ENCODE peak calls at places on chromosomes 4 and X, in five cellular contexts. J is astrocyte, K is fibroblast of lung, L is lower lobe of right lung, B is pancreas. P is an unnamed sample. For H3K9me3, the result is how much of the 10 kb centered on the place peaks cover.

GRCh38 chr4:52640808-52641595 is 18.1 kb downstream of the USP46 start:
- DNase-seq in J (peak), K (peak), L (no peak), B (no peak), P (no peak)

GRCh38 chrX:13050151-13050550 is 5.7 kb upstream of the FAM9C start:
- DNase-seq in J (no peak), K (no peak), L (no peak), B (no peak), P (no peak)

GRCh38 chr4:48968814-48969213 is 17.3 kb upstream of the CWH43 start:
- DNase-seq in J (peak), K (peak), L (no peak), B (no peak), P (no peak)

GRCh38 chrX:39654952-39655351 is 442.8 kb downstream of the BCOR start:
- DNase-seq in J (no peak), K (no peak), L (no peak), B (no peak), P (no peak)

GRCh38 chr4:65482410-65482809 is 187.9 kb downstream of the EPHA5 start:
- DNase-seq in J (peak), K (peak), L (no peak), B (no peak), P (no peak)

GRCh38 chrX:21723097-21723496 is 34.8 kb downstream of the SMPX start:
- DNase-seq in J (no peak), K (peak), L (no peak), B (no peak), P (no peak)

GRCh38 chr4:101127176-101127790 is 220.0 kb downstream of the PPP3CA start:
- DNase-seq in J (no peak), K (peak), L (no peak), B (no peak), P (no peak)

GRCh38 chr4:94621491-94622080 is 136.2 kb upstream of the BMPR1B start:
- DNase-seq in J (no peak), K (peak), L (no peak), B (no peak), P (no peak)

GRCh38 chr4:85756938-85757337 is 282.0 kb downstream of the ARHGAP24 start:
- DNase-seq in J (no peak), K (peak), L (no peak), B (no peak), P (no peak)

GRCh38 chr4:98482847-98483806 is 175.3 kb downstream of the TSPAN5 start:
- DNase-seq in J (peak), K (peak), L (no peak), B (no peak), P (no peak)

GRCh38 chr4:103171006-103171405 is 27.1 kb downstream of the CENPE start:
- DNase-seq in J (no peak), K (no peak), L (no peak), B (no peak), P (no peak)

GRCh38 chrX:155246748-155247147 is 17.5 kb downstream of the RAB39B start:
- DNase-seq in J (no peak), K (no peak), L (no peak), B (no peak), P (no peak)

GRCh38 chr4:119025916-119026661 is 109.5 kb upstream of the MYOZ2 start:
- DNase-seq in J (peak), K (peak), L (no peak), B (no peak), P (no peak)

GRCh38 chr4:89482926-89483595 is 175.5 kb upstream of the GPRIN3 start:
- DNase-seq in J (no peak), K (peak), L (no peak), B (no peak), P (no peak)

GRCh38 chr4:152430507-152430906 is 105.4 kb downstream of the FBXW7 start:
- DNase-seq in J (no peak), K (no peak), L (no peak), B (no peak), P (no peak)

GRCh38 chr4:41072021-41072777 is 142.1 kb downstream of the APBB2 start:
- DNase-seq in J (no peak), K (no peak), L (no peak), B (no peak), P (no peak)

GRCh38 chr4:182536221-182536620 is 293.0 kb downstream of the TENM3 start:
- DNase-seq in J (peak), K (peak), L (no peak), B (no peak), P (no peak)

GRCh38 chr4:30380404-30380998 is 339.7 kb upstream of the PCDH7 start:
- DNase-seq in J (peak), K (peak), L (no peak), B (no peak), P (peak)

GRCh38 chrX:144006811-144007210 is 122.9 kb downstream of the UBE2NL start:
- DNase-seq in J (peak), K (peak), L (no peak), B (no peak), P (no peak)

GRCh38 chrX:123084797-123085196 is 99.3 kb upstream of the GRIA3 start:
- DNase-seq in J (peak), K (peak), L (no peak), B (no peak), P (no peak)

GRCh38 chr4:184895012-184895795 is 69.4 kb upstream of the ACSL1 start:
- DNase-seq in J (no peak), K (no peak), L (no peak), B (no peak), P (no peak)

GRCh38 chr4:92264163-92264562 is 39.6 kb upstream of the GRID2 start:
- DNase-seq in J (no peak), K (no peak), L (no peak), B (no peak), P (no peak)

GRCh38 chr4:92262371-92262770 is 41.4 kb upstream of the GRID2 start:
- DNase-seq in J (no peak), K (no peak), L (no peak), B (no peak), P (no peak)

GRCh38 chr4:92263010-92263409 is 40.8 kb upstream of the GRID2 start:
- DNase-seq in J (no peak), K (no peak), L (no peak), B (no peak), P (no peak)

GRCh38 chr4:92265066-92265465 is 38.7 kb upstream of the GRID2 start:
- DNase-seq in J (peak), K (peak), L (no peak), B (no peak), P (no peak)

DNA sequence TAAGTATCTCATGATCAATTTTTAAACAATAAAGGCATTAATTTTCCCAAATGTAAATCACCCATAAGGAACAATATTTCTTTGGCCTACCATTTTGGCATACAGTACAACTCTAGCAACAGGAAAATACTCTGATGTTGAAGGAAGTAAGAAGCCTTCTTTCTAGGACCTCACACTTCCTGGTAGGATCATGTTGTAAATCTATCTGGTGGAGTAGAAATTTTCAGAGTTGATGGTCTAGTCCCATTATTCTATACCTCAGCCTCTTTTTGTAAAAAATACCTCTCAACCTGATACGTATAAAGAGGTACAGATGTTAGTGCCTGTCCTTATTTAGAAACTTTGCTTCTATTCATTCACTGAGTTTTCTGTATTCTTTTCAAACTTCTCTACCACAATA is 40.2 kb upstream of the GRID2 start:
- DNase-seq in J (no peak), K (no peak), L (no peak), B (no peak), P (no peak)
- H3K9me3 ChIP-seq in J (under half), K (under half), L (under half), B (under half), P (under half)

GRCh38 chr4:153549401-153549800 is 83.2 kb downstream of the TMEM131L start:
- DNase-seq in J (no peak), K (no peak), L (no peak), B (no peak), P (no peak)
- H3K27ac ChIP-seq in J (no peak), K (no peak), L (no peak), B (no peak), P (no peak)

GRCh38 chr4:178970433-178971140 is 1528.3 kb upstream of the AGA start:
- DNase-seq in J (no peak), K (peak), L (no peak), B (no peak), P (no peak)

GRCh38 chr4:178963646-178964045 is 1521.4 kb upstream of the AGA start:
- DNase-seq in J (no peak), K (no peak), L (no peak), B (no peak), P (no peak)

DNA sequence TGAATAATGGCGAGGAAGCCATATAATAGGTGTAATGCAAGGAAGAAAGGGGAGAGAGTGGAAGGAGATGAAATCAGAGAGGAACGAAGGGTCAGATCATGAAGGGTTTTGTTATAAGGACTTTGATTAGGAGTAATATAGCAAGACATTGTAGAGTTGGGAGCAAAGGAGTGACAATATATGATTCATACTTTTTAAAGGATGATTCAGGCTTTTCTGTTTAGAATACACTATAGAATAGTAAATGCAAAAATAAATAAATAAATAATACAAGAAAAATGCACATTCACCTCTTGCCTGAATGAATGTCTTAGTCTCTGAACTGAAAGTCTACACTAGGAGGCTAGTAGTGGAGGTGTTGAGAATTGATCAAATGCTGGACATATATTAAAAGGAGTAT is 1524.4 kb upstream of the AGA start:
- DNase-seq in J (no peak), K (no peak), L (no peak), B (no peak), P (no peak)
- H3K4me3 ChIP-seq in J (no peak), K (no peak), L (no peak), B (no peak), P (no peak)

DNA sequence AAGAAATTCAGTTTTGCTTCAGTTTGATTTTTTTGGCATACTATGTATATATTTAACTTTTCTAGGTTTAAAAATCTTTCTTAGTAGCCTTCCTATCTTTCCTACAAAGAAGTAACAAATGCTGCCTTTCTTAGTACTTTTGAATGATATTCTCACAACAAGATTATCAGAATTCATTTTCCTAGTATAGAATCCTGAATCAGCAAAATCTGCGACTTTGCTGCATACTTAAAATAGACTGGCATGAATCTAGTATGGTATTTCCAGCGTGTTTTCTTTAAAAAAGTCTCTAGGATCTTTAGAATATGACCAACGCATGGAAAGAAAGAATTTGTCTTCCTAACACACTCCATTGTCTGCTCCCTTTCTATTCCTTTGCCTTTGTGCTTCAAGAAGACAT is 349.9 kb downstream of the PPARGC1A start:
- DNase-seq in J (no peak), K (no peak), L (no peak), B (no peak), P (no peak)
- H3K9me3 ChIP-seq in J (under half), K (under half), L (under half), B (under half), P (under half)

GRCh38 chr4:55530167-55530566 is 16.5 kb downstream of the CLOCK start:
- DNase-seq in J (no peak), K (no peak), L (no peak), B (no peak), P (no peak)

GRCh38 chr4:55534306-55534705 is 12.4 kb downstream of the CLOCK start:
- DNase-seq in J (no peak), K (no peak), L (no peak), B (no peak), P (no peak)

GRCh38 chr4:55524844-55525571 is 21.7 kb downstream of the CLOCK start:
- DNase-seq in J (peak), K (peak), L (no peak), B (no peak), P (no peak)

GRCh38 chr4:55528495-55528894 is 18.2 kb downstream of the CLOCK start:
- DNase-seq in J (no peak), K (no peak), L (no peak), B (no peak), P (no peak)
- H3K27ac ChIP-seq in J (no peak), K (no peak), L (no peak), B (no peak), P (no peak)

DNA sequence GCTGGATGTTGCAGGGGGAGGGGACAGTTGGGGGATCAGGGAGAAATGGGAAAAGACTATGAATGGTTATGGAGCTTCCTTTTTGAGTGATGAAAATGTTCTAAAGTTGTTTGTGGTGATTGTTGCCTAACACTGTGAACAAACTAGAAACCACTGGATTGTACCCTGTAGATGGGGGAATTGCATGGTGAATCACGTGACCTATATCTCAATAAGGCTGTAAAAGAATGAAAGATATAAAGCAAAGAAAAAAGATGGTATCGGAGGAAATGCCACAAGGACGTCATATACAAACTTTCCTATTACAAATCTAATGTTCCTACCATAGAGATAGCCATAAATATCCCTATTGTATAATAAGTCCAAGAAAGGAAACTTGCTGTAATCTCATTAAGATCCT is 20.6 kb upstream of the CT55 start:
- DNase-seq in J (no peak), K (no peak), L (no peak), B (no peak), P (no peak)
- H3K4me3 ChIP-seq in J (no peak), K (no peak), L (no peak), B (no peak), P (no peak)

DNA sequence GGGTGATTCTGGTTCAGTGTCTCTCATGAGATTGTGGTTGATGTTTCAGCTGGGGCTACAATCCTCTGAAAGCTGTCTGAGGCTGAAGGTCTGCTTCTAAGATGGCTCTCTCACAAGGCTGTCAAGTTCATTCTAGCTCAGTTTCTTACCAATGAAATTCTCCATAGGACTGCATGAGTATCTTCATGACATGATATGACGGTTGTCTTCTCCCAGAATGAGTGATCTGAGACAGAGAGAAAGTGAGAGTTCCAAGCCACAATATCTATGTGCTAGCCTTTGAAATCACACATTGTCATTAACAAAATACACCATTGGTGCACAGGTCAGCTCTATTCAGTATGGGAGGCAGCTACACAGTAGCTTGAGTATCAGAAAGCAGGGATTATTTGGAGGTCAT is 27.3 kb downstream of the PITX2 start:
- DNase-seq in J (no peak), K (no peak), L (no peak), B (no peak), P (no peak)
- H3K9me3 ChIP-seq in J (under half), K (under half), L (under half), B (under half), P (under half)

GRCh38 chr4:16334641-16335040 is 108.4 kb upstream of the TAPT1 start:
- DNase-seq in J (no peak), K (no peak), L (no peak), B (no peak), P (no peak)
- H3K27ac ChIP-seq in J (no peak), K (no peak), L (no peak), B (no peak), P (no peak)

DNA sequence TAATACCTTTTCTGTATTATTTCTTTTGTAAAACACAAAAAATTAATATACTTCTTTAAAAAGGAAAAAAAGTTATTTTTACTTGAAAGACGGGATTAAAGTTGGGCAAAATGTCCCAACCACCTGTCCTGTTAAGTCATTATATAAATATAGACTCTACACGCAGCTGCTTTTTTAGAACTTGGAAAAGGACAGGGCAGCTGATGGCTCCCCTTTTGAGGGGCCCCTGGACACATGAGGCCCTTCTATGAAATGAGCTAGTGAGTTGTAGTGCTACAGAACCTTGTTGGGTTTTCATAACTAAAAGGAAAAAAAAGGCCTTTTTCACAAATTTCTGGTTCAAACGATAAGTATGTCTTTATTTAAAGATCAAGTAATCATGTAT is 603 bp upstream of the BEX2 start:
- DNase-seq in J (no peak), K (no peak), L (no peak), B (no peak), P (no peak)
- H3K4me3 ChIP-seq in J (no peak), K (no peak), L (peak), B (no peak), P (no peak)

DNA sequence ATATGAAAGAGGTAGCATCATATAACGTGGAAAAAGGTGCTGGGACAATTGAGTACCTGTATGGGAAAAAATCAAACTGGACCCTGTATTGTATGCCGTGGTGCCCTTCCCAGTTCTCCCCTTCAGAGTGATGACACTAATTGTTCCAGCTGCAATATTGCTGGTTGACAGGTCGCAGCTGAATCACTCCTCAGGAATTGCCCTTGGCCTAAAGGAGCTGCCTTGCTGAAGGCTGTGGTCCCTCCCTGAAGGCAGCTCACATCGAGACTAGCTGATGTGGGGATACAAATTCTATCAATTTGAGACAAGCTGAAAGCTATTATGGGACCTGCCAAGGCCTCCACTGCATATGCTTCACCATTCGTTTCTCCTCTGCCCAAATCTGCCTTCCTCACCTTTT is 39.3 kb upstream of the CXCL8 start:
- DNase-seq in J (no peak), K (peak), L (no peak), B (no peak), P (no peak)
- H3K9me3 ChIP-seq in J (under half), K (under half), L (under half), B (under half), P (under half)